ENCODE peak calls at places on chromosomes 13 and 19, in five cellular contexts. V, W, R, Y and M are unnamed samples. For H3K27me3, the result is how much of the 10 kb centered on the place peaks cover.

GRCh38 chr13:93309886-93310520 is 83.4 kb downstream of the GPC6 start:
- DNase-seq in V (no peak), W (no peak), R (peak), Y (no peak), M (peak)

GRCh38 chr13:109602356-109602755 is 184.0 kb downstream of the IRS2 start:
- DNase-seq in V (no peak), W (no peak), R (no peak), Y (no peak), M (peak)

GRCh38 chr13:47549219-47549752 is 451.8 kb downstream of the SUCLA2 start:
- DNase-seq in V (no peak), W (no peak), R (no peak), Y (no peak), M (no peak)

GRCh38 chr19:13026478-13026999 is 31.3 kb downstream of the NFIX start:
- DNase-seq in V (no peak), W (no peak), R (peak), Y (no peak), M (peak)

GRCh38 chr19:17103177-17103576 is 27.6 kb downstream of the MYO9B start:
- DNase-seq in V (no peak), W (peak), R (no peak), Y (no peak), M (no peak)

GRCh38 chr19:45477216-45477615 is 9.4 kb downstream of the FOSB start:
- DNase-seq in V (no peak), W (no peak), R (no peak), Y (no peak), M (no peak)

GRCh38 chr19:45040059-45040767 is 1.4 kb downstream of the CLASRP start:
- DNase-seq in V (no peak), W (no peak), R (no peak), Y (no peak), M (no peak)

GRCh38 chr13:86269511-86269910 is 470.3 kb upstream of the SLITRK6 start:
- DNase-seq in V (no peak), W (no peak), R (no peak), Y (no peak), M (no peak)

DNA sequence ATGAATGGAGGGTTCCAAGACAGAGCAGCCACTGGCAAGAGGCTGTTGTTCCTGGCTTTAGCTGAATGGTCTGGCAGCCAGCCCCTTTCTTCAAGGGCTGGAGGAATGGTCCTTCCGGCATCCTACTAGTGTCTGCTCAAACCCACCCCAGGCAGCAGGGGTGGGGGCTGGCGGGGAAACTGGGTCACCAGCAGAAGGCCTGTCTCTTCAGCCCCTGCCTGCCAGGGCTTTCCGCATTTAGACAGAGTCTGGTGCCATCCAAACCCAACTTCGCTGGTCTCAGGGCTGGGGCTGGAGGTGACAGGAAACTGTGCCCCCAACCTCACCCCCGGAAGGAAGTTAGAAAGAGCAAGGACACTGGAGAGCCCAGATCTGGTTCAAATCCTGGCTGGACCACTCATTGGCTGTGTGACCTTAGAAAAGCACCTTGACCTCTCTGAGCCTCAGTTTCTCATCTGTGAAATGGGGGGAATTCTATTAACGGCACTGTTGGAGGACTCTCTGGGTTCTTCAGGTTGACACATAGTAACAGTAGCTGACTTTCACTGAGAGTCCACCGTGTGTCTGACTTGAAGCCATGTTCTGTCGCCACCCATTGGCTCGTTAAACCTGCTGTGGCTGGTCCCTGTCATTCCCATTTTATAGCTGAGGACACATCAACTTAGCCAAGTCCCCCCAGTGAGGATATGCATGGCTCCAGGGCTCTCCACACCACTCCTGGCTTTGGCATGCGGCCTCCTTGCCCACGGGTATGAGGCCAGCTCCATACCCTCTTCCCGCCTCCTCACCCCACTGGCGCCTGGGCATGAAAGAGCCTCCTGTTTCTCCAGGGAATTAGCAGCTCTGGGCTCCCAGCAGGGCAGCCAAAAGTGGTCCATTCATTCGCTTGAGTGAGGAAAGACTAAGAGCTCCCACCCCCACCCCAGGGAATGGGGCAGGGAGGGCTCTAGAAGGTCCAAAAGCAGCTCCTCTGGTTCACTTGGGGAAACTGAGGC is 2.5 kb upstream of the NR2C2AP start:
- DNase-seq in V (no peak), W (no peak), R (no peak), Y (no peak), M (no peak)
- H3K27me3 ChIP-seq in V (under half), W (under half), R (under half), Y (under half), M (under half)

DNA sequence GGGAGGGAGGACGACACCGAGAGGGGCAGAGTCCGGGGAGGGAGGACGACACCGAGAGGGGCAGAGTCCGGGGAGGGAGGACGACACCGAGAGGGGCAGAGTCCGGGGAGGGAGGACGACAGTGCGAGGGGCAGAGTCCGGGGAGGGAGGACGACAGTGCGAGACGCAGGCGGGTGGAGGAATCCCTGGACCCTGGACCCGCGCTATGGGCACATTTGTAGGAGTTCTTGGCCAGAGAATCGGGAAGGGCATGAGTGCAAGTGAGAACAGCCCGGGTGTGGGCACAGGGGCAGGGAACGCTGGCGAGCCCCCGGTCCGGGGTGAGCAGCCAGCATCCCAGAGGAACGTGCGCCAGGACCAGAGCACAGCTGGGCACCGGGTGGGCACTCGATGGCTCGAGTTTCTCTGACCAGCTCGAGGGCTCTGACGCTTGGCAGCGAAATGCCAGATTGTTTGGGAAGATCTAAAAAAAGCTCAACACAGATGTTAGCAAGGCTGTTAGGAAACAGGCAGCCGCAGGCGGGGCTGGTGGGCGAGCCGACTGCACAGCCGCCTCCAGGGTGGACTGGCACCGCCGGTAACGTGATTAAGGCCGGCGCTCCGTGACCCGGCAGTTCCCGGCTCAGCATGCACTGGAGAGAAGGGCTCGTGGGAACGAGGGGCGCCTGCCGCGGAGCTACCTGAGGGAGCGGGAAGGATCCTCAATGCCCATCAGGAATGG is 17.9 kb upstream of the C2CD4C start:
- DNase-seq in V (no peak), W (no peak), R (no peak), Y (no peak), M (no peak)
- H3K27me3 ChIP-seq in V (under half), W (under half), R (under half), Y (under half), M (under half)

DNA sequence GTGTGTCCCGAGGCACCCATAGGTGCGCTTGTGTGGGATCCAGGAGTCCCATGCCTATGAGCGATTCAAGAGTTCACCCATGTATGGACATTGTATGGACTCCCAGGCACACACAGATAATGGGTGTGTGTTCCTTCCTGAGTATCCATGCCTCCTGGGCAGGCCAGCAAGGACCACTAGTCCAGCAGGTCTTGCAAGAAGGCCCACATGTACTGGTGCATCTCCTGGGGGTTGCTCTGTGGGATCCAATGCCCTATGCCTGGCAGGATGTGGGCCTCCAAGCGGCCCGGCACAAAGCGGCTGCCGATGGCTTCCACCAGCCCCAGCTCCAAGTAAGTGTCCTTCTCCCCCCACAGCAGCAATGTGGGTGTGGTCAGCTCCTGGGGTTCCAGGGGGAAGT is 5.0 kb downstream of the EPHX3 start:
- DNase-seq in V (no peak), W (no peak), R (no peak), Y (no peak), M (no peak)
- H3K27me3 ChIP-seq in V (under half), W (under half), R (under half), Y (under half), M (under half)

GRCh38 chr19:54805665-54806515 is 2.5 kb downstream of the KIR2DL4 start:
- DNase-seq in V (no peak), W (no peak), R (no peak), Y (no peak), M (no peak)

GRCh38 chr19:54806516-54806838 is 3.1 kb downstream of the KIR2DL4 start:
- DNase-seq in V (no peak), W (no peak), R (no peak), Y (no peak), M (no peak)

GRCh38 chr19:54804571-54804970 is 1.2 kb downstream of the KIR2DL4 start:
- DNase-seq in V (no peak), W (no peak), R (no peak), Y (no peak), M (no peak)

GRCh38 chr19:54803410-54803809 is at the start of gene KIR2DL4:
- DNase-seq in V (peak), W (no peak), R (no peak), Y (no peak), M (no peak)

DNA sequence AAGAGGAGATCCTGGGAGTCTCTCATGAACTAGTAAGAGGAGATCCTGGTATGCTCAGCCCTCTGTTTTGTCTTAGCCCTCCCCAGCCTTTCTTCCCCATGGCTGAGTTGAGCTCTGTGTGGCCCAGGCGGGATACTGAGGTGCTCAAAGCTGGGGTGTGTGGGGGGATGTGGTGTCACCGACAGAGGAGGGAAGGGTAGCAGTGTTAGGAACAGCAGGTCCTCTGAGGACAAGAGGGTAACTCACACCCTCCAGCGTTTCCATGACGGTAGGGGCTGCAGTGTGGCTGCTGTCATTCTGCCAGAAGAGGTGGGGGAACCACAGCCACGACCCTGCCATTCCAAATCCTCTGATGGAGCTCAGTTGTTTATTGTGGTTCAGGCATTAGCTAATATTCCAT is 691 bp downstream of the KIR2DL4 start:
- DNase-seq in V (no peak), W (no peak), R (no peak), Y (no peak), M (no peak)
- H3K27me3 ChIP-seq in V (under half), W (half or more), R (under half), Y (under half), M (under half)

GRCh38 chr13:96991072-96991471 is 3.2 kb downstream of the OXGR1 start:
- DNase-seq in V (no peak), W (no peak), R (no peak), Y (no peak), M (no peak)

GRCh38 chr13:96994849-96995243 is 570 bp upstream of the OXGR1 start:
- DNase-seq in V (no peak), W (no peak), R (no peak), Y (no peak), M (no peak)

GRCh38 chr13:96993660-96994029 is 631 bp downstream of the OXGR1 start:
- DNase-seq in V (no peak), W (no peak), R (peak), Y (no peak), M (peak)

GRCh38 chr13:96994030-96994848 is at the start of gene OXGR1:
- DNase-seq in V (no peak), W (no peak), R (no peak), Y (no peak), M (no peak)

DNA sequence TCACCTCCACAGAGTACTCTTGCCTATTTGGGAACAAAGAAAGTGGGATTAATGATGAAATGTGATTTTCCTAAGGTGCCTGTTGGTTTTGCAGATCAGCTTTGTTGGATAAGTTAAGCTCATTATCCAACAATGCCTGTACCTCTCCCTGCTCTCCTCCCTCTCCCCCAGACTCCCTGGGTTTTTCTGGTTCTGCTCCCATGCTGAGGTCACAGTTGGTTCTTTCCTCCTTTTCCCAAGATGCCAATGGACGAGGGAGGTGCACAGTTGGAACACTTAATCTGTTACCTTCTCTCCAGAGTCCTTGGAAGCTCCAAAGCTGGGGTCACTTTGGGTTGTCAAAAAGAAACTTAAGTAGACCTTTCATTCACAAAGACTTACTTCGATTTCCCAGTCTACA is 1.6 kb downstream of the OXGR1 start:
- DNase-seq in V (no peak), W (no peak), R (no peak), Y (no peak), M (no peak)
- H3K27me3 ChIP-seq in V (under half), W (under half), R (under half), Y (under half), M (under half)

GRCh38 chr19:30287259-30287658 is 84.9 kb upstream of the ZNF536 start:
- DNase-seq in V (no peak), W (no peak), R (no peak), Y (no peak), M (no peak)
- H3K27me3 ChIP-seq in V (under half), W (under half), R (under half), Y (under half), M (under half)

DNA sequence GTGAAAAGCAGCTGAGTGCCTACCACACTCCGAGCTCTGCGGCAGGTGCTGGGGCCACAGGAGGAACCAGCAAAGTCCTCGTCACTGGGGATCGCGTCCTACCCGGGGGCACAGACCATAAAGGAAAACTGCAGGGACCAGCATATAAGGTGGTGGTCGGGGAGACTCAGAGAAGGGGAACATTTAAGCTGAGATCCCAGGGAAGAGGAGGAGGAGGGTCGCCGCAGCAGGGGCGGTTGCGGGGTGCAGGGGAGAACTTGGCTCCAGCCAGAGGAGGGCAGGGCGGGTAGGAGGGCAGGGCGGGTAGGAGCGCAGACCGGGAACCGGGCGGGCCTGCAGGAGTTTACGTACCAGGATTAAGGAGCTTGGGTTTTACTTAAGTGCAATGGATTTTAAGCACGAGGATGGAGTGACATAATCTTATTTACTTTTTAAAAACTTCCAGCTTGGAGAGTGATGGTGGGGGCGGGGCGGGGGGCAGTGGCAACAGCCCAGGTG is 956 bp upstream of the KLK4 start:
- DNase-seq in V (no peak), W (no peak), R (no peak), Y (no peak), M (no peak)
- H3K27me3 ChIP-seq in V (under half), W (half or more), R (half or more), Y (under half), M (under half)

GRCh38 chr19:38862321-38863059 is 12.7 kb upstream of the HNRNPL start:
- DNase-seq in V (no peak), W (no peak), R (peak), Y (peak), M (no peak)
- H3K27me3 ChIP-seq in V (under half), W (under half), R (under half), Y (under half), M (under half)